ENCODE peak calls at places on chromosomes 12 and 14, in four cellular contexts. B is foreskin fibroblast, V is tibial nerve, P is G401. L is an unnamed sample.

GRCh38 chr12:129903092-129903945 is 506 bp downstream of the TMEM132D start:
- DNase-seq in P (no peak), V (no peak), B (no peak), L (no peak)

GRCh38 chr14:56334458-56334857 is 216.2 kb downstream of the PELI2 start:
- DNase-seq in V (no peak), B (no peak), P (no peak), L (no peak)

GRCh38 chr12:25960176-25960575 is 1.7 kb downstream of the RASSF8 start:
- DNase-seq in V (no peak), P (peak; percentile 73), B (peak; percentile 26), L (no peak)

GRCh38 chr12:38813930-38814329 is 91.5 kb downstream of the CPNE8 start:
- DNase-seq in P (no peak), V (no peak), B (no peak), L (no peak)

GRCh38 chr12:89244536-89244935 is 107.8 kb downstream of the DUSP6 start:
- DNase-seq in B (no peak), P (no peak), V (no peak), L (no peak)

GRCh38 chr12:68031881-68032739 is 42.9 kb downstream of the IFNG-AS1 start:
- DNase-seq in B (no peak), V (no peak), P (no peak), L (no peak)

GRCh38 chr12:52581481-52581880 is 7.8 kb upstream of the KRT74 start:
- DNase-seq in B (peak; percentile 5), V (no peak), P (no peak), L (no peak)

GRCh38 chr12:50333441-50333840 is 50.1 kb upstream of the LIMA1 start:
- DNase-seq in B (no peak), P (no peak), V (no peak), L (no peak)

GRCh38 chr12:19316420-19316819 is 122.9 kb upstream of the AEBP2 start:
- DNase-seq in V (no peak), P (no peak), B (peak; percentile 19), L (peak; percentile 33)

GRCh38 chr12:24425601-24425970 is 476.1 kb upstream of the SOX5 start:
- DNase-seq in B (peak; percentile 2), P (no peak), V (no peak), L (peak; percentile 56)

GRCh38 chr12:16344269-16344668 is 3.2 kb upstream of the MGST1 start:
- DNase-seq in P (no peak), B (no peak), V (no peak), L (no peak)

GRCh38 chr12:93773122-93773871 is 96.1 kb downstream of the CRADD start:
- DNase-seq in V (no peak), B (no peak), P (no peak), L (no peak)

GRCh38 chr12:69837191-69838085 is 12.4 kb downstream of the MYRFL start:
- DNase-seq in P (no peak), V (no peak), B (no peak), L (no peak)

GRCh38 chr12:64173456-64173855 is 48.6 kb downstream of the KICS2 start:
- DNase-seq in V (no peak), P (no peak), B (no peak), L (no peak)

GRCh38 chr14:65243766-65244442 is 141.6 kb upstream of the MAX start:
- DNase-seq in B (no peak), V (no peak), P (no peak), L (no peak)

GRCh38 chr14:96098309-96098998 is 59.3 kb downstream of the C14orf132 start:
- DNase-seq in B (peak; percentile 62), V (no peak), P (peak; percentile 94), L (peak; percentile 76)

GRCh38 chr14:45651906-45652305 is 398.9 kb upstream of the MIS18BP1 start:
- DNase-seq in V (no peak), B (no peak), P (no peak), L (no peak)

GRCh38 chr12:117298648-117299225 is 62.7 kb downstream of the NOS1 start:
- DNase-seq in B (no peak), P (peak; percentile 52), V (no peak), L (no peak)

GRCh38 chr12:5565933-5566632 is 134.2 kb downstream of the NTF3 start:
- DNase-seq in V (no peak), B (no peak), P (no peak), L (peak; percentile 63)

GRCh38 chr12:119061208-119061796 is 80.0 kb downstream of the SRRM4 start:
- DNase-seq in B (peak; percentile 4), P (peak; percentile 41), V (peak; percentile 49), L (peak; percentile 20)